ENCODE peak calls at places on chromosome 15, in six cellular contexts. C is sigmoid colon, V is transverse colon, E is GM23338, U is stomach, J is endothelial cell of umbilical vein. O is an unnamed sample.

GRCh38 chr15:29432191-29433049 is 162.8 kb upstream of the NSMCE3 start:
- DNase-seq in J (no peak), C (no peak), E (no peak), U (no peak), V (no peak), O (peak; percentile 76)

GRCh38 chr15:27479232-27480140 is 508.5 kb downstream of the GABRG3 start:
- DNase-seq in V (no peak), C (no peak), J (no peak), E (no peak), U (no peak), O (no peak)

GRCh38 chr15:60052796-60053195 is 48.7 kb downstream of the FOXB1 start:
- DNase-seq in E (no peak), V (no peak), U (no peak), C (no peak), J (no peak), O (no peak)

GRCh38 chr15:61571026-61571425 is 341.9 kb upstream of the RORA start:
- DNase-seq in U (no peak), V (no peak), E (no peak), C (no peak), J (no peak), O (no peak)

GRCh38 chr15:64438653-64439447 is 21.5 kb upstream of the ZNF609 start:
- DNase-seq in V (no peak), J (no peak), E (no peak), U (no peak), C (no peak), O (no peak)

GRCh38 chr15:52199271-52199670 is 8.1 kb upstream of the GNB5 start:
- DNase-seq in J (no peak), E (no peak), V (no peak), C (no peak), U (no peak), O (no peak)

GRCh38 chr15:74604983-74605809 is 10.4 kb upstream of the CLK3 start:
- DNase-seq in E (no peak), V (no peak), U (no peak), C (no peak), J (no peak), O (no peak)

GRCh38 chr15:91866971-91867372 is 13.5 kb downstream of the SLCO3A1 start:
- DNase-seq in C (no peak), V (no peak), U (no peak), J (no peak), E (no peak), O (no peak)

GRCh38 chr15:45429974-45430792 is 51.8 kb upstream of the GATM start:
- DNase-seq in U (peak; percentile 86), E (peak; percentile 81), J (peak; percentile 50), C (peak; percentile 81), V (peak; percentile 93), O (no peak)

GRCh38 chr15:63971427-63971805 is 74.9 kb downstream of the DAPK2 start:
- DNase-seq in U (no peak), V (peak; percentile 42), E (no peak), C (no peak), J (no peak), O (peak; percentile 84)

GRCh38 chr15:41487376-41487775 is 6.3 kb upstream of the ITPKA start:
- DNase-seq in U (no peak), E (no peak), C (no peak), V (no peak), J (no peak), O (no peak)

GRCh38 chr15:80989110-80989517 is 505 bp downstream of the MESD start:
- DNase-seq in V (no peak), C (no peak), U (no peak), E (no peak), J (no peak), O (no peak)

GRCh38 chr15:101084801-101085200 is 165.6 kb downstream of the LRRK1 start:
- DNase-seq in V (no peak), E (no peak), C (no peak), U (no peak), J (no peak), O (no peak)

GRCh38 chr15:31495281-31495680 is 168.6 kb downstream of the KLF13 start:
- DNase-seq in E (no peak), C (no peak), J (no peak), U (no peak), V (no peak), O (no peak)

GRCh38 chr15:65414841-65415621 is 7.7 kb downstream of the IGDCC4 start:
- DNase-seq in U (no peak), C (no peak), E (peak; percentile 97), V (no peak), J (no peak), O (no peak)

GRCh38 chr15:74950078-74951000 is 6.2 kb downstream of the RPP25 start:
- DNase-seq in U (peak; percentile 85), E (peak; percentile 93), V (peak; percentile 84), C (peak; percentile 85), J (peak; percentile 82), O (no peak)

GRCh38 chr15:52180196-52180835 is 10.9 kb downstream of the GNB5 start:
- DNase-seq in C (no peak), V (peak; percentile 42), U (no peak), E (no peak), J (no peak), O (no peak)

DNA sequence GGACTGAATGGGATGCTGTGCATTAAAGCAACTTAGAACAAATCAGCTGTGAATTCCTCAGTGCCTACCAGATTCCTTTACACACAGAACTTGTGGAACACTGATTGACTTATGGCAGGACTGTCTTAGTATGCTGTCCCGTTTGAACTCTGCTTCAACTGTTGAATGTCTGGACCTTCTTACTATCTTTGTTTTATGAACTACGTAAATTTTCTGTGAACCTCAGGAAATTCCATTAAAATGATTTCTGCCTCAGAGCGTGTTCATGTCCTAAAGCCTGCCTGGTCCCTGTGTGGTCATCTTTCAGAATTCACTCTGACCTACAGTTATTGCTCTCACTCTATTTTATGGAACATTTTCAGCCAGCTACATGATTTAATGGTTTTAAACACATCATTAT is 29.4 kb upstream of the FBN1 start:
- DNase-seq in U (no peak), J (no peak), E (no peak), V (no peak), C (no peak), O (no peak)
- TF ChIP-seq POLR2AphosphoS5 in U (no peak), J (no peak), E (no peak), V (no peak), C (no peak), O (no peak)

GRCh38 chr15:83538682-83539081 is 91.5 kb downstream of the SH3GL3 start:
- DNase-seq in C (no peak), U (no peak), E (no peak), J (no peak), V (no peak), O (no peak)
- H3K4me1 ChIP-seq in C (no peaks in the 10 kb centered on the region), U (no peaks in the 10 kb centered on the region), E (peaks cover 16% of the 10 kb centered on the region), J (no peaks in the 10 kb centered on the region), V (no peaks in the 10 kb centered on the region), O (no peaks in the 10 kb centered on the region)

GRCh38 chr15:43086551-43086950 is 19.3 kb downstream of the UBR1 start:
- DNase-seq in J (no peak), C (no peak), E (peak; percentile 7), V (no peak), U (no peak), O (no peak)
- H3K27ac ChIP-seq in J (no peak overlapping the region), C (peak overlapping the region; percentile 44), E (no peak overlapping the region), V (no peak overlapping the region), U (no peak overlapping the region), O (no peak overlapping the region)

GRCh38 chr15:71115567-71116351 is 488 bp downstream of the THSD4 start:
- DNase-seq in C (no peak), J (no peak), V (peak; percentile 71), U (peak; percentile 66), E (peak; percentile 67), O (no peak)
- TF ChIP-seq POLR2AphosphoS5 in C (no peak), J (peak; percentile 10), V (no peak), U (no peak), E (no peak), O (peak; percentile 42)